ENCODE peak calls at places on chromosomes 16 and 17, in ten cellular contexts. One of them, this sample, is unnamed.
A peak's percentile ranks its signal among the peaks of the same experiment; 100 is the strongest.

GRCh38 chr17:32187276-32187675 is 45.0 kb downstream of the RHOT1 start:
- DNase-seq in A549: no peak
- DNase-seq in ovary: no peak
- DNase-seq in K562: no peak
- DNase-seq in SK-N-SH: no peak
- DNase-seq in sigmoid colon: no peak
- DNase-seq in upper lobe of left lung: no peak
- DNase-seq in tibial nerve: no peak
- DNase-seq in H1: no peak
- DNase-seq in transverse colon: no peak
- DNase-seq in this sample: no peak

GRCh38 chr17:15432807-15433547 is 34.4 kb downstream of the CDRT4 start:
- DNase-seq in A549: no peak
- DNase-seq in ovary: no peak
- DNase-seq in K562: no peak
- DNase-seq in SK-N-SH: no peak
- DNase-seq in sigmoid colon: no peak
- DNase-seq in upper lobe of left lung: no peak
- DNase-seq in tibial nerve: no peak
- DNase-seq in H1: no peak
- DNase-seq in transverse colon: no peak
- DNase-seq in this sample: no peak

GRCh38 chr16:63578791-63579190 is 1542.6 kb upstream of the CDH8 start:
- DNase-seq in A549: no peak
- DNase-seq in ovary: no peak
- DNase-seq in K562: no peak
- DNase-seq in SK-N-SH: no peak
- DNase-seq in sigmoid colon: no peak
- DNase-seq in upper lobe of left lung: no peak
- DNase-seq in tibial nerve: no peak
- DNase-seq in H1: no peak
- DNase-seq in transverse colon: no peak
- DNase-seq in this sample: no peak

GRCh38 chr16:3021449-3022207 is 1.5 kb downstream of the TNFRSF12A start:
- DNase-seq in A549: peak; percentile 93
- DNase-seq in ovary: peak; percentile 77
- DNase-seq in K562: peak; percentile 71
- DNase-seq in SK-N-SH: peak; percentile 86
- DNase-seq in sigmoid colon: peak; percentile 90
- DNase-seq in upper lobe of left lung: no peak
- DNase-seq in tibial nerve: peak; percentile 56
- DNase-seq in H1: peak; percentile 77
- DNase-seq in transverse colon: peak; percentile 87
- DNase-seq in this sample: peak; percentile 80

GRCh38 chr16:19071811-19072777 is 4.7 kb downstream of the COQ7 start:
- DNase-seq in A549: peak; percentile 77
- DNase-seq in ovary: peak; percentile 21
- DNase-seq in K562: peak; percentile 46
- DNase-seq in SK-N-SH: peak; percentile 58
- DNase-seq in sigmoid colon: no peak
- DNase-seq in upper lobe of left lung: no peak
- DNase-seq in tibial nerve: no peak
- DNase-seq in H1: peak; percentile 85
- DNase-seq in transverse colon: peak; percentile 77
- DNase-seq in this sample: peak; percentile 70

GRCh38 chr16:82782715-82783251 is 156.0 kb downstream of the CDH13 start:
- DNase-seq in A549: no peak
- DNase-seq in ovary: no peak
- DNase-seq in K562: no peak
- DNase-seq in SK-N-SH: no peak
- DNase-seq in sigmoid colon: no peak
- DNase-seq in upper lobe of left lung: no peak
- DNase-seq in tibial nerve: no peak
- DNase-seq in H1: peak; percentile 50
- DNase-seq in transverse colon: peak; percentile 78
- DNase-seq in this sample: no peak

GRCh38 chr16:88634141-88634993 is 4.0 kb upstream of the IL17C start:
- DNase-seq in A549: no peak
- DNase-seq in ovary: no peak
- DNase-seq in K562: peak; percentile 97
- DNase-seq in SK-N-SH: no peak
- DNase-seq in sigmoid colon: no peak
- DNase-seq in upper lobe of left lung: peak; percentile 94
- DNase-seq in tibial nerve: no peak
- DNase-seq in H1: peak; percentile 96
- DNase-seq in transverse colon: peak; percentile 74
- DNase-seq in this sample: peak; percentile 53

GRCh38 chr17:39634384-39634871 is 2.5 kb upstream of the STARD3 start:
- DNase-seq in A549: peak; percentile 68
- DNase-seq in ovary: no peak
- DNase-seq in K562: peak; percentile 54
- DNase-seq in SK-N-SH: peak; percentile 74
- DNase-seq in sigmoid colon: no peak
- DNase-seq in upper lobe of left lung: no peak
- DNase-seq in tibial nerve: no peak
- DNase-seq in H1: no peak
- DNase-seq in transverse colon: peak; percentile 16
- DNase-seq in this sample: no peak

GRCh38 chr17:79020631-79021301 is 3.2 kb upstream of the C1QTNF1 start:
- DNase-seq in A549: no peak
- DNase-seq in ovary: peak; percentile 9
- DNase-seq in K562: no peak
- DNase-seq in SK-N-SH: no peak
- DNase-seq in sigmoid colon: peak; percentile 44
- DNase-seq in upper lobe of left lung: no peak
- DNase-seq in tibial nerve: no peak
- DNase-seq in H1: no peak
- DNase-seq in transverse colon: no peak
- DNase-seq in this sample: no peak

GRCh38 chr16:72371307-72372081 is 199.5 kb upstream of the PMFBP1 start:
- DNase-seq in A549: peak; percentile 21
- DNase-seq in ovary: no peak
- DNase-seq in K562: no peak
- DNase-seq in SK-N-SH: no peak
- DNase-seq in sigmoid colon: no peak
- DNase-seq in upper lobe of left lung: no peak
- DNase-seq in tibial nerve: no peak
- DNase-seq in H1: no peak
- DNase-seq in transverse colon: no peak
- DNase-seq in this sample: no peak

GRCh38 chr16:31202402-31203385 is at the start of gene PYCARD:
- DNase-seq in A549: peak; percentile 35
- DNase-seq in ovary: peak; percentile 34
- DNase-seq in K562: peak; percentile 59
- DNase-seq in SK-N-SH: peak; percentile 60
- DNase-seq in sigmoid colon: peak; percentile 81
- DNase-seq in upper lobe of left lung: peak; percentile 93
- DNase-seq in tibial nerve: peak; percentile 32
- DNase-seq in H1: peak; percentile 79
- DNase-seq in transverse colon: peak; percentile 82
- DNase-seq in this sample: peak; percentile 45

GRCh38 chr16:29906520-29907244 is 6.4 kb downstream of the ASPHD1 start:
- DNase-seq in A549: no peak
- DNase-seq in ovary: no peak
- DNase-seq in K562: no peak
- DNase-seq in SK-N-SH: no peak
- DNase-seq in sigmoid colon: no peak
- DNase-seq in upper lobe of left lung: peak; percentile 66
- DNase-seq in tibial nerve: no peak
- DNase-seq in H1: no peak
- DNase-seq in transverse colon: no peak
- DNase-seq in this sample: no peak

GRCh38 chr16:56848056-56848936 is 16.7 kb upstream of the SLC12A3 start:
- DNase-seq in A549: no peak
- DNase-seq in ovary: peak; percentile 50
- DNase-seq in K562: no peak
- DNase-seq in SK-N-SH: no peak
- DNase-seq in sigmoid colon: no peak
- DNase-seq in upper lobe of left lung: no peak
- DNase-seq in tibial nerve: no peak
- DNase-seq in H1: no peak
- DNase-seq in transverse colon: no peak
- DNase-seq in this sample: no peak

GRCh38 chr17:19738757-19739156 is 9.3 kb downstream of the ALDH3A1 start:
- DNase-seq in A549: no peak
- DNase-seq in ovary: no peak
- DNase-seq in K562: no peak
- DNase-seq in SK-N-SH: no peak
- DNase-seq in sigmoid colon: no peak
- DNase-seq in upper lobe of left lung: no peak
- DNase-seq in tibial nerve: no peak
- DNase-seq in H1: no peak
- DNase-seq in transverse colon: no peak
- DNase-seq in this sample: no peak

GRCh38 chr16:6035161-6035560 is 937.6 kb upstream of the EEF2KMT start:
- DNase-seq in A549: no peak
- DNase-seq in ovary: no peak
- DNase-seq in K562: no peak
- DNase-seq in SK-N-SH: no peak
- DNase-seq in sigmoid colon: no peak
- DNase-seq in upper lobe of left lung: no peak
- DNase-seq in tibial nerve: no peak
- DNase-seq in H1: no peak
- DNase-seq in transverse colon: no peak
- DNase-seq in this sample: no peak

GRCh38 chr17:73142763-73143395 is 21.9 kb upstream of the SSTR2 start:
- DNase-seq in A549: no peak
- DNase-seq in ovary: no peak
- DNase-seq in K562: no peak
- DNase-seq in SK-N-SH: no peak
- DNase-seq in sigmoid colon: no peak
- DNase-seq in upper lobe of left lung: no peak
- DNase-seq in tibial nerve: no peak
- DNase-seq in H1: no peak
- DNase-seq in transverse colon: no peak
- DNase-seq in this sample: no peak

GRCh38 chr17:61981323-61981722 is 53.5 kb upstream of the INTS2 start:
- DNase-seq in A549: no peak
- DNase-seq in ovary: no peak
- DNase-seq in K562: no peak
- DNase-seq in SK-N-SH: no peak
- DNase-seq in sigmoid colon: no peak
- DNase-seq in upper lobe of left lung: no peak
- DNase-seq in tibial nerve: no peak
- DNase-seq in H1: no peak
- DNase-seq in transverse colon: no peak
- DNase-seq in this sample: no peak

GRCh38 chr16:49959552-49960277 is 65.3 kb upstream of the CNEP1R1 start:
- DNase-seq in A549: no peak
- DNase-seq in ovary: no peak
- DNase-seq in K562: no peak
- DNase-seq in SK-N-SH: no peak
- DNase-seq in sigmoid colon: no peak
- DNase-seq in upper lobe of left lung: no peak
- DNase-seq in tibial nerve: no peak
- DNase-seq in H1: no peak
- DNase-seq in transverse colon: no peak
- DNase-seq in this sample: no peak

DNA sequence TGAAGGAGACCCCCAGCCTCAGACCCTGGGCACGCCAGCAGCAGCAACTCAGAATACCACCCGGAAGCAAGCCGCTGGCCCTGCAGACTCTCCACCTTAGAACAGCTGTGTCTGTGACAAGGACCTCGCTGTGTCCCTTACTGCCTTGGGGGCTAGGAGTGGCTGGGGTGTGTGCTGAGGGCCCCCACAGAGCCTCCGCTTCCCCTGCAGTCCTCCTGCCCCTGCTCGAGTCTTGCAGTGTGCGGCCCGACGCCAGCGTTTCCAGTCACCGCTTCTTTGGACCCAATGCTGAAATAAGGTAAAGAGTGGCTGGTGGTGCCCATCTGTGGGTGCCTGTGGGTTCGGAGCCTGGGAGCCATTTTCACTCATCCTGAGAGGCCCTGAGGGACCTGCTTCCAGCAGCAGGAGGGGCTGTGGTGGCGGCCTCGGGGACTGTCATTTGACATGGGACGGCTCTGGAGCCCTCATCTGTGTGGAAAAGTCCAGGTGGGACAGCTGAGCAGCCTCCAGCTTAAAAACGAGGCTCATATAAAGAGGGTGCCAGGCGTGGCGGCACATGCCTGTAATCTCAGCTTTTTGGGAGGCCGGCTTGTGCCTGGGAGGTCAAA is 14.7 kb upstream of the MC1R start:
- DNase-seq in A549: no peak
- DNase-seq in ovary: no peak
- DNase-seq in K562: no peak
- DNase-seq in SK-N-SH: no peak
- DNase-seq in sigmoid colon: peak; percentile 58
- DNase-seq in upper lobe of left lung: no peak
- DNase-seq in tibial nerve: no peak
- DNase-seq in H1: no peak
- DNase-seq in transverse colon: no peak
- DNase-seq in this sample: no peak
- TF ChIP-seq EP300 in A549: no peak
- TF ChIP-seq EP300 in ovary: no peak
- TF ChIP-seq EP300 in K562: no peak
- TF ChIP-seq EP300 in SK-N-SH: no peak
- TF ChIP-seq EP300 in sigmoid colon: no peak
- TF ChIP-seq EP300 in upper lobe of left lung: no peak
- TF ChIP-seq EP300 in tibial nerve: no peak
- TF ChIP-seq EP300 in H1: no peak
- TF ChIP-seq EP300 in transverse colon: no peak
- TF ChIP-seq EP300 in this sample: no peak

GRCh38 chr17:80584171-80584905 is 39.7 kb downstream of the RPTOR start:
- DNase-seq in A549: no peak
- DNase-seq in ovary: no peak
- DNase-seq in K562: no peak
- DNase-seq in SK-N-SH: no peak
- DNase-seq in sigmoid colon: no peak
- DNase-seq in upper lobe of left lung: no peak
- DNase-seq in tibial nerve: no peak
- DNase-seq in H1: no peak
- DNase-seq in transverse colon: no peak
- DNase-seq in this sample: no peak
- TF ChIP-seq EP300 in A549: no peak
- TF ChIP-seq EP300 in ovary: no peak
- TF ChIP-seq EP300 in K562: no peak
- TF ChIP-seq EP300 in SK-N-SH: no peak
- TF ChIP-seq EP300 in sigmoid colon: no peak
- TF ChIP-seq EP300 in upper lobe of left lung: no peak
- TF ChIP-seq EP300 in tibial nerve: no peak
- TF ChIP-seq EP300 in H1: no peak
- TF ChIP-seq EP300 in transverse colon: no peak
- TF ChIP-seq EP300 in this sample: no peak

GRCh38 chr16:11401161-11402050 is 56.1 kb downstream of the RMI2 start:
- DNase-seq in A549: no peak
- DNase-seq in ovary: no peak
- DNase-seq in K562: no peak
- DNase-seq in SK-N-SH: peak; percentile 28
- DNase-seq in sigmoid colon: peak; percentile 51
- DNase-seq in upper lobe of left lung: peak; percentile 85
- DNase-seq in tibial nerve: no peak
- DNase-seq in H1: no peak
- DNase-seq in transverse colon: no peak
- DNase-seq in this sample: peak; percentile 95
- TF ChIP-seq EP300 in A549: no peak
- TF ChIP-seq EP300 in ovary: no peak
- TF ChIP-seq EP300 in K562: no peak
- TF ChIP-seq EP300 in SK-N-SH: no peak
- TF ChIP-seq EP300 in sigmoid colon: no peak
- TF ChIP-seq EP300 in upper lobe of left lung: no peak
- TF ChIP-seq EP300 in tibial nerve: no peak
- TF ChIP-seq EP300 in H1: no peak
- TF ChIP-seq EP300 in transverse colon: no peak
- TF ChIP-seq EP300 in this sample: no peak

GRCh38 chr16:66858740-66859396 is 14.7 kb downstream of the CA7 start:
- DNase-seq in A549: no peak
- DNase-seq in ovary: no peak
- DNase-seq in K562: peak; percentile 6
- DNase-seq in SK-N-SH: peak; percentile 19
- DNase-seq in sigmoid colon: no peak
- DNase-seq in upper lobe of left lung: no peak
- DNase-seq in tibial nerve: no peak
- DNase-seq in H1: no peak
- DNase-seq in transverse colon: no peak
- DNase-seq in this sample: peak; percentile 48
- TF ChIP-seq EP300 in A549: no peak
- TF ChIP-seq EP300 in ovary: no peak
- TF ChIP-seq EP300 in K562: no peak
- TF ChIP-seq EP300 in SK-N-SH: no peak
- TF ChIP-seq EP300 in sigmoid colon: no peak
- TF ChIP-seq EP300 in upper lobe of left lung: no peak
- TF ChIP-seq EP300 in tibial nerve: no peak
- TF ChIP-seq EP300 in H1: no peak
- TF ChIP-seq EP300 in transverse colon: no peak
- TF ChIP-seq EP300 in this sample: no peak

This sample was measured in stomach.